ENCODE peak calls at places on chromosomes 16 and 17, in eight cellular contexts. N is transverse colon, Z is anterior cingulate cortex, W is non-pigmented ciliary epithelial cell, F is IMR-90, G is OCI-M1, T is iris pigment epithelial cell, X is NCI-H1048. K is an unnamed sample.

GRCh38 chr16:26859086-26859485 is 207.6 kb upstream of the C16orf82 start:
- DNase-seq in N (no peak), Z (no peak), W (no peak), F (no peak), G (no peak), T (no peak), X (no peak), K (no peak)

GRCh38 chr16:57092786-57093301 is 461 bp downstream of the CPNE2 start:
- DNase-seq in N (peak; percentile 54), Z (peak; percentile 66), W (no peak), F (no peak), G (peak; percentile 44), T (no peak), X (no peak), K (peak; percentile 59)

GRCh38 chr17:66682293-66682692 is 152.6 kb upstream of the CACNG5 start:
- DNase-seq in N (no peak), Z (peak; percentile 11), W (no peak), F (no peak), G (no peak), T (no peak), X (no peak), K (no peak)

GRCh38 chr17:15124746-15125145 is 140.4 kb downstream of the PMP22 start:
- DNase-seq in N (no peak), Z (no peak), W (no peak), F (no peak), G (no peak), T (no peak), X (no peak), K (no peak)

GRCh38 chr16:87681990-87682570 is 79.8 kb downstream of the JPH3 start:
- DNase-seq in N (no peak), Z (no peak), W (peak; percentile 36), F (peak; percentile 78), G (no peak), T (peak; percentile 83), X (no peak), K (peak; percentile 31)

GRCh38 chr16:81544691-81545365 is 100.2 kb downstream of the CMIP start:
- DNase-seq in N (no peak), Z (no peak), W (no peak), F (peak; percentile 21), G (no peak), T (no peak), X (no peak), K (no peak)

GRCh38 chr17:17837966-17838962 is 1.5 kb upstream of the SREBF1 start:
- DNase-seq in N (peak; percentile 64), Z (peak; percentile 37), W (no peak), F (peak; percentile 24), G (peak; percentile 91), T (no peak), X (no peak), K (no peak)

GRCh38 chr17:1446201-1446600 is 9.8 kb downstream of the CRK start:
- DNase-seq in N (no peak), Z (no peak), W (no peak), F (no peak), G (no peak), T (no peak), X (no peak), K (no peak)

GRCh38 chr17:75513667-75514052 is 1.7 kb downstream of the CASKIN2 start:
- DNase-seq in N (no peak), Z (no peak), W (no peak), F (no peak), G (no peak), T (no peak), X (no peak), K (no peak)

GRCh38 chr17:8138672-8139371 is 13.4 kb downstream of the PER1 start:
- DNase-seq in N (peak; percentile 96), Z (peak; percentile 83), W (peak; percentile 89), F (peak; percentile 98), G (peak; percentile 100), T (peak; percentile 95), X (peak; percentile 94), K (peak; percentile 94)

GRCh38 chr16:85494315-85494714 is 118.8 kb upstream of the GSE1 start:
- DNase-seq in N (no peak), Z (no peak), W (no peak), F (no peak), G (no peak), T (no peak), X (no peak), K (no peak)

GRCh38 chr17:78000351-78000750 is 41.8 kb downstream of the TNRC6C start:
- DNase-seq in N (no peak), Z (no peak), W (peak; percentile 11), F (peak; percentile 60), G (no peak), T (peak; percentile 36), X (no peak), K (no peak)

GRCh38 chr16:88957887-88958577 is 19.0 kb downstream of the CBFA2T3 start:
- DNase-seq in N (no peak), Z (no peak), W (no peak), F (no peak), G (peak; percentile 56), T (no peak), X (no peak), K (no peak)

GRCh38 chr17:30477758-30478115 is 529 bp downstream of the GOSR1 start:
- DNase-seq in N (no peak), Z (no peak), W (peak; percentile 6), F (peak; percentile 19), G (peak; percentile 43), T (peak; percentile 33), X (no peak), K (no peak)

GRCh38 chr16:79776243-79776884 is 175.8 kb upstream of the MAF start:
- DNase-seq in N (peak; percentile 33), Z (no peak), W (no peak), F (no peak), G (peak; percentile 1), T (peak; percentile 19), X (no peak), K (peak; percentile 23)

GRCh38 chr17:17661134-17661533 is 20.1 kb upstream of the RAI1 start:
- DNase-seq in N (no peak), Z (no peak), W (no peak), F (no peak), G (no peak), T (no peak), X (no peak), K (no peak)

GRCh38 chr17:40322417-40323315 is 13.7 kb downstream of the RARA start:
- DNase-seq in N (peak; percentile 83), Z (no peak), W (no peak), F (peak; percentile 81), G (peak; percentile 96), T (peak; percentile 73), X (no peak), K (peak; percentile 81)

GRCh38 chr17:75457047-75457654 is 716 bp downstream of the TMEM94 start:
- DNase-seq in N (no peak), Z (peak; percentile 62), W (no peak), F (peak; percentile 45), G (peak; percentile 58), T (no peak), X (no peak), K (peak; percentile 33)

GRCh38 chr16:22318690-22319358 is 21.6 kb downstream of the POLR3E start:
- DNase-seq in N (peak; percentile 38), Z (no peak), W (no peak), F (peak; percentile 22), G (peak; percentile 70), T (peak; percentile 38), X (no peak), K (peak; percentile 52)

GRCh38 chr17:42548070-42548837 is 4.5 kb upstream of the HSD17B1 start:
- DNase-seq in N (peak; percentile 93), Z (no peak), W (no peak), F (no peak), G (no peak), T (peak; percentile 56), X (peak; percentile 39), K (no peak)

GRCh38 chr17:69802045-69802740 is 272.8 kb upstream of the KCNJ16 start:
- DNase-seq in N (no peak), Z (no peak), W (no peak), F (no peak), G (no peak), T (no peak), X (no peak), K (no peak)

GRCh38 chr16:67016143-67016542 is 12.8 kb upstream of the CBFB start:
- DNase-seq in N (no peak), Z (no peak), W (no peak), F (no peak), G (no peak), T (no peak), X (no peak), K (no peak)

GRCh38 chr17:71959129-71959528 is 161.7 kb upstream of the SOX9 start:
- DNase-seq in N (no peak), Z (no peak), W (no peak), F (peak; percentile 8), G (peak; percentile 2), T (peak; percentile 13), X (no peak), K (no peak)

GRCh38 chr17:338442-339192 is 14.0 kb downstream of the RPH3AL start:
- DNase-seq in N (peak; percentile 28), Z (no peak), W (no peak), F (no peak), G (no peak), T (no peak), X (no peak), K (no peak)

GRCh38 chr16:88349153-88349902 is 33.4 kb upstream of the ZNF469 start:
- DNase-seq in N (no peak), Z (no peak), W (no peak), F (no peak), G (no peak), T (no peak), X (no peak), K (no peak)

GRCh38 chr16:85573696-85574641 is 39.2 kb upstream of the GSE1 start:
- DNase-seq in N (no peak), Z (peak; percentile 56), W (no peak), F (peak; percentile 78), G (no peak), T (peak; percentile 38), X (no peak), K (peak; percentile 78)